ENCODE peak calls at places on chromosomes 4 and X, in seven cellular contexts. Z is osteoblast, B is PC-9, T is heart left ventricle, J is right atrium auricular region, C is H1, S is mammary epithelial cell. U is an unnamed sample.

GRCh38 chr4:138910914-138911336 is 104.7 kb upstream of the NOCT start:
- DNase-seq in Z (no peak), B (peak), T (peak), J (peak), C (no peak), S (peak), U (peak)

GRCh38 chr4:113064244-113064643 is 14.8 kb downstream of the ANK2 start:
- DNase-seq in Z (no peak), B (no peak), T (no peak), J (no peak), C (peak), S (no peak), U (no peak)

GRCh38 chr4:113943863-113944262 is 35.6 kb downstream of the ARSJ start:
- DNase-seq in Z (no peak), B (no peak), T (no peak), J (no peak), C (no peak), S (no peak), U (no peak)

GRCh38 chrX:6718766-6719165 is 183.8 kb upstream of the VCX3A start:
- DNase-seq in Z (no peak), B (no peak), T (no peak), J (no peak), C (no peak), S (no peak), U (no peak)

GRCh38 chrX:49106296-49106695 is 17.2 kb downstream of the GPKOW start:
- DNase-seq in Z (no peak), B (no peak), T (no peak), J (no peak), C (no peak), S (no peak), U (no peak)

GRCh38 chr4:97656034-97656720 is 487.1 kb downstream of the STPG2 start:
- DNase-seq in Z (no peak), B (peak), T (no peak), J (no peak), C (no peak), S (peak), U (no peak)

GRCh38 chr4:151744614-151745013 is 16.2 kb downstream of the GATB start:
- DNase-seq in Z (peak), B (peak), T (no peak), J (no peak), C (no peak), S (peak), U (peak)

GRCh38 chr4:55297346-55297745 is 48.7 kb upstream of the SRD5A3 start:
- DNase-seq in Z (no peak), B (peak), T (no peak), J (no peak), C (no peak), S (peak), U (no peak)

GRCh38 chr4:107153228-107153627 is 117.1 kb upstream of the DKK2 start:
- DNase-seq in Z (no peak), B (no peak), T (no peak), J (no peak), C (peak), S (no peak), U (no peak)

GRCh38 chr4:144291164-144291563 is 150.6 kb upstream of the GYPA start:
- DNase-seq in Z (no peak), B (no peak), T (no peak), J (no peak), C (no peak), S (no peak), U (no peak)

GRCh38 chr4:55509272-55509671 is 37.4 kb downstream of the CLOCK start:
- DNase-seq in Z (no peak), B (no peak), T (no peak), J (no peak), C (no peak), S (no peak), U (no peak)

GRCh38 chr4:39730067-39730466 is 32.1 kb downstream of the UBE2K start:
- DNase-seq in Z (no peak), B (no peak), T (no peak), J (no peak), C (no peak), S (peak), U (no peak)

GRCh38 chrX:66110112-66110511 is 53.9 kb upstream of the HEPH start:
- DNase-seq in Z (no peak), B (no peak), T (no peak), J (no peak), C (no peak), S (peak), U (no peak)

GRCh38 chr4:186946140-186946539 is 222.5 kb upstream of the FAT1 start:
- DNase-seq in Z (no peak), B (no peak), T (no peak), J (no peak), C (no peak), S (no peak), U (no peak)

GRCh38 chr4:186943607-186943908 is 219.9 kb upstream of the FAT1 start:
- DNase-seq in Z (no peak), B (no peak), T (no peak), J (no peak), C (no peak), S (no peak), U (no peak)

GRCh38 chr4:186948361-186949291 is 225.0 kb upstream of the FAT1 start:
- DNase-seq in Z (peak), B (no peak), T (peak), J (no peak), C (peak), S (no peak), U (no peak)

GRCh38 chr4:186949847-186950246 is 226.2 kb upstream of the FAT1 start:
- DNase-seq in Z (no peak), B (no peak), T (no peak), J (no peak), C (no peak), S (no peak), U (no peak)

GRCh38 chr4:186946682-186947294 is 223.1 kb upstream of the FAT1 start:
- DNase-seq in Z (no peak), B (no peak), T (no peak), J (no peak), C (peak), S (no peak), U (no peak)
- TF ChIP-seq CTCF in Z (peak), B (no peak), T (no peak), J (no peak), C (peak), S (peak), U (peak)

GRCh38 chrX:18160369-18160768 is 60.3 kb downstream of the BEND2 start:
- DNase-seq in Z (no peak), B (no peak), T (no peak), J (no peak), C (no peak), S (no peak), U (no peak)
- H3K4me3 ChIP-seq in Z (no peak), B (no peak), T (no peak), J (no peak), C (no peak), S (no peak), U (no peak)

GRCh38 chr4:168857009-168857408 is 153.0 kb downstream of the CBR4 start:
- DNase-seq in Z (no peak), B (no peak), T (no peak), J (no peak), C (no peak), S (no peak), U (no peak)
- TF ChIP-seq CTCF in Z (peak), B (no peak), T (no peak), J (no peak), C (no peak), S (no peak), U (no peak)

GRCh38 chrX:2934715-2935363 is 5.7 kb upstream of the ARSD start:
- DNase-seq in Z (no peak), B (no peak), T (no peak), J (no peak), C (no peak), S (no peak), U (no peak)

GRCh38 chrX:2933125-2933900 is 4.2 kb upstream of the ARSD start:
- DNase-seq in Z (no peak), B (no peak), T (no peak), J (no peak), C (no peak), S (peak), U (no peak)

GRCh38 chrX:2928583-2929434 is at the start of gene ARSD:
- DNase-seq in Z (peak), B (peak), T (peak), J (peak), C (peak), S (peak), U (peak)

GRCh38 chrX:2931155-2931554 is 2.0 kb upstream of the ARSD start:
- DNase-seq in Z (no peak), B (no peak), T (no peak), J (no peak), C (no peak), S (no peak), U (no peak)

DNA sequence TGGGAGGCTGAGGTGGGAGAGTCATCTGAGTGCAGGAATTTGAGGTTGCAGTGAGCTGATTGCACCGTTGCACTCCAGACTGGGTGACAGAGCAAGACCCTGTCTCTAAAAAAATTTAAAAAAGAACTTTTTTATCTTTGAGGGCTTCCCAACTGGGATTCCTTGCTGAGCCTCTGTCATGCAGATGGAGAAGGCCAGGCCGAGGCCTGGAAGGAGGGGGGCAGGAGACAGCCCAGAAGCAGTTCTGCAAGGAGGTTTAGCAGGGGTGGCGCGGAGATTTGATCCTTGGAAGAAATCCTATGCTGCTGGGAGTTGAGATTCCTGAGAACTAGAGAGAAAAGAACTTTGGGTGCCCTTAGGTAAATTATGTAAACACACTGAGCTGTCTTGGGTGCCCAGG is 2.5 kb upstream of the ARSD start:
- DNase-seq in Z (no peak), B (no peak), T (no peak), J (no peak), C (peak), S (no peak), U (no peak)
- H3K4me3 ChIP-seq in Z (no peak), B (no peak), T (no peak), J (no peak), C (no peak), S (no peak), U (no peak)

DNA sequence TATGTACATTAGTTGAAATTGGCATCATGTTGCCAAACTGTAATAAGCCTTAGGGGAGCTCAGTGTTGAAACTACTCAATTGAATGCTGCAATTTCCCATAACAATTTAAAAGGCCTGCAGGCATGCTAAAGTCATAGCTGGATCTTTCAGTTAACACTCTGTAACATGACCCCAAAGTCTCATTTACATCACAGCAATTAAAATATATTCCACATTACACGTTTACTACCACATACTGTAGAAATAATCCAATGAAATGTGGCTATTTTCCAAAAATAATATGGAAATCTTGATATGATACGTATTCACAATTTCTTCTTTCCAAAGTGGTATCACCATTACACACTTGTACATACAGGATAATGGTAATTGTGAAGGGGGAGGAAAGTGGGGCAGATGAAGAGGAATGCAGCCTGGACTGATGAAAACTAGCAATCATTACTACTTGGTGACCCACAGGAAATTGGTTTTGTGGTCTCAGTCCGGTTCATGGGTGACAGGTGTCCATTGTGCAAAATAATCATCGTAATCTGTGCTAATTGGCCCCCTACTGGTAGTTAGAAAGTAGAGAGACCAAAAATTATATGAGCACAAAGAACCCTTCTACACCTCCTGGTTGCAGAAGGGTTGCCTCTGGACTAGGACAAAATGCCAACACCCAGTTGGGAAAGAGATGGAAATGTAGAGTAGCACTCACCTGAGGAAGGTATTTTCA is 63.7 kb downstream of the TENM3 start:
- DNase-seq in Z (no peak), B (no peak), T (no peak), J (no peak), C (no peak), S (peak), U (no peak)
- TF ChIP-seq CTCF in Z (peak), B (peak), T (no peak), J (peak), C (no peak), S (peak), U (peak)

GRCh38 chrX:83508006-83508405 is at the start of gene POU3F4:
- DNase-seq in Z (no peak), B (no peak), T (no peak), J (no peak), C (peak), S (no peak), U (no peak)
- H3K4me3 ChIP-seq in Z (no peak), B (no peak), T (no peak), J (no peak), C (peak), S (no peak), U (no peak)

DNA sequence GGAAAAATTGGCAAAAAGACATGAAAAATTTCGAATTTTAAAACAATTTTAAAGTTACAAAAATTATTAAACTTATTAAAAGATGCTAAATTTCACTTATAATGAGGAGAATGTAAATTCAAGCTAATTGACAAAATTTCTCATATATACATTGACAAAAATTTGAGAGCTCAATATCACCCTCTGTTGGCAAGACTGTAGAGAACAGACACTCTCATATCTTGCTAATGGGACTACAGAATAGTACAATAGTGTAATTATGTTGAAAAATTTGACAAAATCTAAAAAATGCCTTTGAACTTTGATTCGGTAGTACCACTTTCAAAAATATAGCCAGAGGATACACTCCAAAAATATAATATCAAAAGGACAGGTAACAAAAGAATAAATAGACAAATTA is 29.8 kb downstream of the DCAF8L2 start:
- DNase-seq in Z (no peak), B (no peak), T (no peak), J (no peak), C (no peak), S (peak), U (no peak)
- TF ChIP-seq CTCF in Z (peak), B (peak), T (peak), J (peak), C (peak), S (peak), U (no peak)

DNA sequence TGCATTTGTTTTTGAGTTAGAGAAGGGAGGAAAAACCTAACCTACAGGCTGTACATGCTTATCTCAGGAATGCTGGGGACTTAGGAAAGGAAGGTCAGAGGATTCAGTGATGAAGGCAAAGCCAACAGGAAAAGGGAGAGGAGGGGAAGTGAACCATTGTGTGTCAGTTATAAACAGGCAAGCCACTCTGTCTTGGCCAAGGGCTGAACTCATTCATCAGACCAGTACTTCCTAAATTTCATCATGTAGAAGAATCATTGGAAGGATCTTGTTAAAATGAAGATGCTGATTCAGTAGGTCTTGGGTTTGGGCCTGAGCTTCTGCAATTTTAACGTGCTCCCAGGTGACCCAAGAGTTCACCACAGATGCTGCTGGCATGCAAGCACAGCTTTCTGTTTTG is 8.4 kb downstream of the SRPX start:
- DNase-seq in Z (no peak), B (no peak), T (no peak), J (no peak), C (no peak), S (no peak), U (no peak)
- H3K4me3 ChIP-seq in Z (no peak), B (no peak), T (no peak), J (no peak), C (no peak), S (no peak), U (no peak)

GRCh38 chr4:70945046-70945445 is 42.9 kb downstream of the MOB1B start:
- DNase-seq in Z (no peak), B (no peak), T (no peak), J (no peak), C (no peak), S (no peak), U (no peak)

GRCh38 chr4:70938087-70938486 is 35.9 kb downstream of the MOB1B start:
- DNase-seq in Z (no peak), B (no peak), T (no peak), J (no peak), C (no peak), S (no peak), U (no peak)

GRCh38 chr4:70936200-70936787 is 34.1 kb downstream of the MOB1B start:
- DNase-seq in Z (no peak), B (no peak), T (no peak), J (no peak), C (no peak), S (no peak), U (no peak)

GRCh38 chr4:70943115-70943514 is 40.9 kb downstream of the MOB1B start:
- DNase-seq in Z (no peak), B (no peak), T (no peak), J (no peak), C (no peak), S (no peak), U (no peak)

GRCh38 chr4:70940134-70940533 is 38.0 kb downstream of the MOB1B start:
- DNase-seq in Z (no peak), B (no peak), T (no peak), J (no peak), C (no peak), S (no peak), U (no peak)
- TF ChIP-seq CTCF in Z (no peak), B (no peak), T (no peak), J (no peak), C (peak), S (no peak), U (no peak)

U was measured in HFF-Myc.